ENCODE peak calls at places on chromosomes 3 and 15, in nine cellular contexts. A is stimulated activated CD4-positive, alpha-beta T cell treated with anti-CD3 and anti-CD28 coated beads, Interleukin-15, amount 100 ng/mL, for 24 hours; Z is kidney glomerular epithelial cell; W is NCI-H2107; L is GM18507; I is NCI-H2081; B is activated CD8-positive, alpha-beta memory T cell treated with anti-CD3 and anti-CD28 coated beads for 24 hours; J is Panc1; K is cardiac fibroblast. G is an unnamed sample.

GRCh38 chr3:141242722-141243092 is 11.1 kb downstream of the PXYLP1 start:
- DNase-seq in A (no peak), Z (no peak), W (no peak), L (no peak), I (no peak), B (no peak), J (no peak), K (no peak), G (no peak)

GRCh38 chr3:449711-450110 is 253.1 kb downstream of the CHL1 start:
- DNase-seq in A (no peak), Z (no peak), W (no peak), L (no peak), I (no peak), B (no peak), J (no peak), K (no peak), G (no peak)

GRCh38 chr3:125591116-125591755 is 4.1 kb downstream of the OSBPL11 start:
- DNase-seq in A (no peak), Z (no peak), W (no peak), L (no peak), I (no peak), B (no peak), J (no peak), K (no peak), G (no peak)

GRCh38 chr15:71055461-71055860 is 59.8 kb upstream of the THSD4 start:
- DNase-seq in A (no peak), Z (no peak), W (no peak), L (no peak), I (no peak), B (no peak), J (no peak), K (peak; percentile 41), G (no peak)

GRCh38 chr3:171849632-171850323 is 6.6 kb downstream of the TMEM212 start:
- DNase-seq in A (no peak), Z (no peak), W (no peak), L (no peak), I (no peak), B (no peak), J (no peak), K (peak; percentile 42), G (no peak)

GRCh38 chr3:151075869-151076573 is 9.4 kb upstream of the MED12L start:
- DNase-seq in A (no peak), Z (no peak), W (no peak), L (no peak), I (no peak), B (no peak), J (no peak), K (no peak), G (no peak)

GRCh38 chr3:59796486-59796885 is 746.7 kb upstream of the CFAP20DC start:
- DNase-seq in A (no peak), Z (no peak), W (no peak), L (no peak), I (no peak), B (no peak), J (no peak), K (no peak), G (no peak)

GRCh38 chr15:26970712-26971210 is at the start of gene GABRG3:
- DNase-seq in A (no peak), Z (no peak), W (no peak), L (no peak), I (peak; percentile 36), B (no peak), J (no peak), K (no peak), G (no peak)

GRCh38 chr3:191238321-191238817 is 39.3 kb downstream of the OSTN start:
- DNase-seq in A (no peak), Z (no peak), W (no peak), L (no peak), I (no peak), B (no peak), J (no peak), K (peak; percentile 78), G (no peak)

GRCh38 chr3:124751501-124751900 is 21.2 kb downstream of the UMPS start:
- DNase-seq in A (no peak), Z (no peak), W (no peak), L (no peak), I (no peak), B (no peak), J (no peak), K (no peak), G (no peak)

GRCh38 chr15:63157891-63158431 is 684 bp upstream of the RPS27L start:
- DNase-seq in A (peak; percentile 42), Z (peak; percentile 71), W (no peak), L (no peak), I (no peak), B (peak; percentile 62), J (no peak), K (peak; percentile 86), G (no peak)

GRCh38 chr3:190345027-190345821 is 23.0 kb upstream of the CLDN1 start:
- DNase-seq in A (no peak), Z (peak; percentile 99), W (no peak), L (no peak), I (no peak), B (no peak), J (peak; percentile 62), K (peak; percentile 96), G (no peak)

GRCh38 chr3:182920515-182921084 is 59.7 kb downstream of the DCUN1D1 start:
- DNase-seq in A (no peak), Z (no peak), W (no peak), L (no peak), I (no peak), B (no peak), J (no peak), K (peak; percentile 20), G (no peak)

GRCh38 chr3:16508591-16508995 is 4.9 kb downstream of the RFTN1 start:
- DNase-seq in A (peak; percentile 35), Z (no peak), W (no peak), L (no peak), I (no peak), B (no peak), J (no peak), K (peak; percentile 45), G (no peak)

GRCh38 chr15:85749261-85750151 is 45.2 kb downstream of the KLHL25 start:
- DNase-seq in A (no peak), Z (no peak), W (no peak), L (no peak), I (no peak), B (no peak), J (no peak), K (peak; percentile 58), G (no peak)

GRCh38 chr15:39110336-39110735 is 470.5 kb upstream of the THBS1 start:
- DNase-seq in A (no peak), Z (no peak), W (no peak), L (no peak), I (no peak), B (no peak), J (no peak), K (peak; percentile 76), G (no peak)

GRCh38 chr3:11185564-11186317 is 31.4 kb downstream of the HRH1 start:
- DNase-seq in A (no peak), Z (peak; percentile 50), W (no peak), L (no peak), I (no peak), B (no peak), J (peak; percentile 36), K (peak; percentile 98), G (no peak)

GRCh38 chr15:72685925-72686794 is at the start of the genes BBS4 and HIGD2B:
- DNase-seq in A (peak; percentile 92), Z (no peak), W (no peak), L (peak; percentile 69), I (no peak), B (peak; percentile 93), J (peak; percentile 78), K (peak; percentile 87), G (peak; percentile 77)

GRCh38 chr3:111627092-111627491 is 31.9 kb upstream of the ZBED2 start:
- DNase-seq in A (no peak), Z (no peak), W (no peak), L (no peak), I (no peak), B (no peak), J (no peak), K (no peak), G (no peak)

GRCh38 chr3:13880811-13881156 is 913 bp upstream of the WNT7A start:
- DNase-seq in A (no peak), Z (no peak), W (no peak), L (no peak), I (no peak), B (no peak), J (no peak), K (no peak), G (no peak)

G was measured in effector memory CD4-positive, alpha-beta T cell.